ENCODE peak calls at places on chromosomes 12 and 14, in four cellular contexts. One of them, this sample, is unnamed.

GRCh38 chr12:84757978-84758377 is 154.6 kb downstream of the SLC6A15 start:
- DNase-seq in stimulated activated naive CD8-positive, alpha-beta T cell treated with anti-CD3 and anti-CD28 coated beads, Interleukin-15, amount 100 ng/mL, for 72 hours: no peak
- DNase-seq in prostate gland: no peak
- DNase-seq in brain pericyte: no peak
- DNase-seq in this sample: no peak

GRCh38 chr12:123150273-123150803 is 552 bp downstream of the PITPNM2 start:
- DNase-seq in stimulated activated naive CD8-positive, alpha-beta T cell treated with anti-CD3 and anti-CD28 coated beads, Interleukin-15, amount 100 ng/mL, for 72 hours: peak; percentile 38
- DNase-seq in prostate gland: no peak
- DNase-seq in brain pericyte: no peak
- DNase-seq in this sample: no peak

GRCh38 chr14:51928568-51928967 is 60.8 kb upstream of the RTRAF start:
- DNase-seq in stimulated activated naive CD8-positive, alpha-beta T cell treated with anti-CD3 and anti-CD28 coated beads, Interleukin-15, amount 100 ng/mL, for 72 hours: no peak
- DNase-seq in prostate gland: no peak
- DNase-seq in brain pericyte: no peak
- DNase-seq in this sample: no peak

GRCh38 chr12:49675137-49675536 is 32.1 kb downstream of the FMNL3 start:
- DNase-seq in stimulated activated naive CD8-positive, alpha-beta T cell treated with anti-CD3 and anti-CD28 coated beads, Interleukin-15, amount 100 ng/mL, for 72 hours: no peak
- DNase-seq in prostate gland: no peak
- DNase-seq in brain pericyte: no peak
- DNase-seq in this sample: no peak

GRCh38 chr12:63977441-63977840 is 132.9 kb downstream of the SRGAP1 start:
- DNase-seq in stimulated activated naive CD8-positive, alpha-beta T cell treated with anti-CD3 and anti-CD28 coated beads, Interleukin-15, amount 100 ng/mL, for 72 hours: no peak
- DNase-seq in prostate gland: no peak
- DNase-seq in brain pericyte: no peak
- DNase-seq in this sample: no peak

GRCh38 chr12:120687570-120688289 is 781 bp downstream of the MLEC start:
- DNase-seq in stimulated activated naive CD8-positive, alpha-beta T cell treated with anti-CD3 and anti-CD28 coated beads, Interleukin-15, amount 100 ng/mL, for 72 hours: no peak
- DNase-seq in prostate gland: no peak
- DNase-seq in brain pericyte: no peak
- DNase-seq in this sample: no peak

GRCh38 chr14:95507701-95508103 is 8.7 kb downstream of the SYNE3 start:
- DNase-seq in stimulated activated naive CD8-positive, alpha-beta T cell treated with anti-CD3 and anti-CD28 coated beads, Interleukin-15, amount 100 ng/mL, for 72 hours: peak; percentile 20
- DNase-seq in prostate gland: no peak
- DNase-seq in brain pericyte: no peak
- DNase-seq in this sample: no peak

GRCh38 chr12:116465892-116466291 is 93.3 kb upstream of the MAP1LC3B2 start:
- DNase-seq in stimulated activated naive CD8-positive, alpha-beta T cell treated with anti-CD3 and anti-CD28 coated beads, Interleukin-15, amount 100 ng/mL, for 72 hours: no peak
- DNase-seq in prostate gland: no peak
- DNase-seq in brain pericyte: no peak
- DNase-seq in this sample: no peak

GRCh38 chr12:108565976-108566375 is 3.6 kb downstream of the ISCU start:
- DNase-seq in stimulated activated naive CD8-positive, alpha-beta T cell treated with anti-CD3 and anti-CD28 coated beads, Interleukin-15, amount 100 ng/mL, for 72 hours: peak; percentile 31
- DNase-seq in prostate gland: peak; percentile 54
- DNase-seq in brain pericyte: peak; percentile 34
- DNase-seq in this sample: no peak

GRCh38 chr12:55716582-55717396 is 943 bp downstream of the BLOC1S1 start:
- DNase-seq in stimulated activated naive CD8-positive, alpha-beta T cell treated with anti-CD3 and anti-CD28 coated beads, Interleukin-15, amount 100 ng/mL, for 72 hours: no peak
- DNase-seq in prostate gland: no peak
- DNase-seq in brain pericyte: no peak
- DNase-seq in this sample: no peak

GRCh38 chr14:54562334-54562733 is 4.6 kb upstream of the SAMD4A start:
- DNase-seq in stimulated activated naive CD8-positive, alpha-beta T cell treated with anti-CD3 and anti-CD28 coated beads, Interleukin-15, amount 100 ng/mL, for 72 hours: no peak
- DNase-seq in prostate gland: no peak
- DNase-seq in brain pericyte: no peak
- DNase-seq in this sample: no peak

GRCh38 chr12:63066782-63067181 is 84.2 kb downstream of the AVPR1A start:
- DNase-seq in stimulated activated naive CD8-positive, alpha-beta T cell treated with anti-CD3 and anti-CD28 coated beads, Interleukin-15, amount 100 ng/mL, for 72 hours: no peak
- DNase-seq in prostate gland: no peak
- DNase-seq in brain pericyte: no peak
- DNase-seq in this sample: no peak

GRCh38 chr14:65790185-65790815 is 377.8 kb downstream of the FUT8 start:
- DNase-seq in stimulated activated naive CD8-positive, alpha-beta T cell treated with anti-CD3 and anti-CD28 coated beads, Interleukin-15, amount 100 ng/mL, for 72 hours: no peak
- DNase-seq in prostate gland: no peak
- DNase-seq in brain pericyte: no peak
- DNase-seq in this sample: no peak

GRCh38 chr14:57833304-57833703 is 32.6 kb downstream of the SLC35F4 start:
- DNase-seq in stimulated activated naive CD8-positive, alpha-beta T cell treated with anti-CD3 and anti-CD28 coated beads, Interleukin-15, amount 100 ng/mL, for 72 hours: no peak
- DNase-seq in prostate gland: peak; percentile 53
- DNase-seq in brain pericyte: peak; percentile 5
- DNase-seq in this sample: peak; percentile 84

GRCh38 chr14:99519347-99519881 is 38.2 kb downstream of the CCNK start:
- DNase-seq in stimulated activated naive CD8-positive, alpha-beta T cell treated with anti-CD3 and anti-CD28 coated beads, Interleukin-15, amount 100 ng/mL, for 72 hours: no peak
- DNase-seq in prostate gland: no peak
- DNase-seq in brain pericyte: no peak
- DNase-seq in this sample: no peak

GRCh38 chr14:105879503-105879866 is 353.1 kb downstream of the TMEM121 start:
- DNase-seq in stimulated activated naive CD8-positive, alpha-beta T cell treated with anti-CD3 and anti-CD28 coated beads, Interleukin-15, amount 100 ng/mL, for 72 hours: no peak
- DNase-seq in prostate gland: no peak
- DNase-seq in brain pericyte: no peak
- DNase-seq in this sample: no peak

GRCh38 chr12:26870491-26871419 is 37.8 kb upstream of the ITPR2 start:
- DNase-seq in stimulated activated naive CD8-positive, alpha-beta T cell treated with anti-CD3 and anti-CD28 coated beads, Interleukin-15, amount 100 ng/mL, for 72 hours: no peak
- DNase-seq in prostate gland: peak; percentile 78
- DNase-seq in brain pericyte: no peak
- DNase-seq in this sample: no peak

GRCh38 chr12:25482637-25483036 is 70.4 kb downstream of the LMNTD1 start:
- DNase-seq in stimulated activated naive CD8-positive, alpha-beta T cell treated with anti-CD3 and anti-CD28 coated beads, Interleukin-15, amount 100 ng/mL, for 72 hours: no peak
- DNase-seq in prostate gland: no peak
- DNase-seq in brain pericyte: no peak
- DNase-seq in this sample: no peak

GRCh38 chr12:22299294-22299912 is 35.1 kb downstream of the ST8SIA1 start:
- DNase-seq in stimulated activated naive CD8-positive, alpha-beta T cell treated with anti-CD3 and anti-CD28 coated beads, Interleukin-15, amount 100 ng/mL, for 72 hours: no peak
- DNase-seq in prostate gland: no peak
- DNase-seq in brain pericyte: no peak
- DNase-seq in this sample: no peak

GRCh38 chr14:79583738-79584405 is 627.4 kb downstream of the DIO2 start:
- DNase-seq in stimulated activated naive CD8-positive, alpha-beta T cell treated with anti-CD3 and anti-CD28 coated beads, Interleukin-15, amount 100 ng/mL, for 72 hours: no peak
- DNase-seq in prostate gland: no peak
- DNase-seq in brain pericyte: no peak
- DNase-seq in this sample: no peak

GRCh38 chr14:100256339-100256895 is 17.5 kb downstream of the YY1 start:
- DNase-seq in stimulated activated naive CD8-positive, alpha-beta T cell treated with anti-CD3 and anti-CD28 coated beads, Interleukin-15, amount 100 ng/mL, for 72 hours: no peak
- DNase-seq in prostate gland: no peak
- DNase-seq in brain pericyte: no peak
- DNase-seq in this sample: no peak

GRCh38 chr12:68951652-68952051 is 18.7 kb upstream of the CPM start:
- DNase-seq in stimulated activated naive CD8-positive, alpha-beta T cell treated with anti-CD3 and anti-CD28 coated beads, Interleukin-15, amount 100 ng/mL, for 72 hours: no peak
- DNase-seq in prostate gland: no peak
- DNase-seq in brain pericyte: no peak
- DNase-seq in this sample: no peak

GRCh38 chr14:41302776-41303175 is 303.9 kb upstream of the LRFN5 start:
- DNase-seq in stimulated activated naive CD8-positive, alpha-beta T cell treated with anti-CD3 and anti-CD28 coated beads, Interleukin-15, amount 100 ng/mL, for 72 hours: no peak
- DNase-seq in prostate gland: no peak
- DNase-seq in brain pericyte: no peak
- DNase-seq in this sample: no peak

GRCh38 chr14:69139743-69140142 is 13.2 kb downstream of the DCAF5 start:
- DNase-seq in stimulated activated naive CD8-positive, alpha-beta T cell treated with anti-CD3 and anti-CD28 coated beads, Interleukin-15, amount 100 ng/mL, for 72 hours: no peak
- DNase-seq in prostate gland: no peak
- DNase-seq in brain pericyte: no peak
- DNase-seq in this sample: no peak

GRCh38 chr14:104586832-104587620 is 7.5 kb downstream of the C14orf180 start:
- DNase-seq in stimulated activated naive CD8-positive, alpha-beta T cell treated with anti-CD3 and anti-CD28 coated beads, Interleukin-15, amount 100 ng/mL, for 72 hours: no peak
- DNase-seq in prostate gland: no peak
- DNase-seq in brain pericyte: no peak
- DNase-seq in this sample: no peak

This sample was measured in smooth muscle cell of the brain vasculature.